ENCODE peak calls at places on chromosomes 11 and 22, in nine cellular contexts. T, A, V, L, K, R, P, I and G are unnamed samples.

GRCh38 chr11:121931748-121932352 is 184.2 kb downstream of the BLID start:
- DNase-seq in A (no peak), V (no peak), R (no peak), I (peak), L (no peak), T (no peak), P (no peak), K (no peak), G (no peak)

GRCh38 chr22:36934940-36935610 is 21.6 kb downstream of the CSF2RB start:
- DNase-seq in R (no peak), I (no peak), K (no peak), V (no peak), P (no peak), L (no peak), T (peak), A (no peak), G (no peak)

GRCh38 chr22:49838771-49839717 is 11.4 kb upstream of the BRD1 start:
- DNase-seq in I (peak), V (no peak), A (no peak), P (no peak), L (no peak), T (no peak), R (no peak), K (no peak), G (no peak)

GRCh38 chr22:38300197-38300945 is 16.9 kb downstream of the CSNK1E start:
- DNase-seq in P (no peak), L (no peak), V (no peak), A (no peak), T (no peak), I (no peak), K (no peak), R (no peak), G (no peak)

GRCh38 chr11:79783833-79784232 is 343.0 kb upstream of the TENM4 start:
- DNase-seq in R (no peak), A (no peak), P (no peak), K (no peak), T (no peak), I (no peak), L (no peak), V (no peak), G (no peak)

GRCh38 chr22:44085743-44086741 is 61.9 kb downstream of the PARVB start:
- DNase-seq in R (peak), V (peak), K (peak), L (peak), A (no peak), P (peak), I (peak), T (no peak), G (peak)

GRCh38 chr11:68140496-68141246 is 19.5 kb upstream of the CHKA start:
- DNase-seq in T (no peak), A (no peak), P (peak), R (no peak), V (no peak), K (peak), I (no peak), L (peak), G (no peak)

GRCh38 chr22:48592488-48592887 is 1235.2 kb downstream of the BRD1 start:
- DNase-seq in L (no peak), K (no peak), I (no peak), P (no peak), R (no peak), T (no peak), A (no peak), V (no peak), G (no peak)

GRCh38 chr11:76265771-76266241 is 59.5 kb upstream of the WNT11 start:
- DNase-seq in K (peak), R (peak), L (no peak), P (no peak), A (no peak), I (no peak), V (no peak), T (no peak), G (no peak)

GRCh38 chr11:113376156-113376555 is 11.4 kb upstream of the ANKK1 start:
- DNase-seq in I (peak), R (peak), K (no peak), A (no peak), P (no peak), V (no peak), L (no peak), T (no peak), G (no peak)

GRCh38 chr11:116901211-116901610 is 63.8 kb upstream of the APOA1 start:
- DNase-seq in I (no peak), K (no peak), V (no peak), R (no peak), P (peak), A (no peak), T (no peak), L (no peak), G (no peak)

GRCh38 chr11:46896719-46897406 is 21.5 kb downstream of the LRP4 start:
- DNase-seq in L (no peak), R (no peak), I (peak), V (peak), T (no peak), A (no peak), P (no peak), K (no peak), G (no peak)

GRCh38 chr11:123469089-123469488 is 39.0 kb downstream of the GRAMD1B start:
- DNase-seq in R (peak), A (no peak), K (no peak), T (no peak), P (no peak), V (no peak), L (no peak), I (no peak), G (no peak)

GRCh38 chr11:123700774-123701173 is 40.7 kb downstream of the ZNF202 start:
- DNase-seq in A (no peak), R (no peak), K (no peak), T (no peak), V (no peak), L (no peak), I (no peak), P (no peak), G (no peak)

DNA sequence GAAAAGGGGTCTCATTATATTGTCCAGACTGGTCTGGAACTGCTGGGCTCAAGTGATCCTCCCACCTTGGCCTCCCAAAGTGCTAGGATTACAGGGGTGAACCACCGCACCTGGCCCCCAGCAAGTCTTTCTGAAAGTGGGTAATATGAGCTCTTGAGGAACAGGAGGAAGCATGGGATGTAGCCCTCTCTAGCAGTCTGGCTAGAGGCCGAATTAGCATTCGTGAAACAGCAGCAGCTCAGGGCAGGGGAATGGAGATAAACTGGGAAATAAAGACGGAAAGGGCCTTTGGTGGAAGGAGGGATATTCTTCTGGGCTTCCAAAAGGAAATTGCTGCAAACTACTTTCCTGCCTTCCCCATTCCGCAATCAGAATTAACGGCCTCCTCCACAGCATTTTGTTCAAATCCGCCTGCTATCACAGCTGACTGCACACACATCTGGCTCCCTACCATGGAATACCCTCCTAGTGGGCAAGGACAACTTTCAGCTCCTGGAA is 44.3 kb downstream of the MICAL3 start:
- DNase-seq in K (no peak), L (no peak), T (no peak), R (no peak), P (no peak), I (no peak), A (no peak), V (no peak), G (no peak)
- H3K4me3 ChIP-seq in K (no peak), L (no peak), T (no peak), R (no peak), P (no peak), I (no peak), A (peak), V (no peak), G (no peak)

DNA sequence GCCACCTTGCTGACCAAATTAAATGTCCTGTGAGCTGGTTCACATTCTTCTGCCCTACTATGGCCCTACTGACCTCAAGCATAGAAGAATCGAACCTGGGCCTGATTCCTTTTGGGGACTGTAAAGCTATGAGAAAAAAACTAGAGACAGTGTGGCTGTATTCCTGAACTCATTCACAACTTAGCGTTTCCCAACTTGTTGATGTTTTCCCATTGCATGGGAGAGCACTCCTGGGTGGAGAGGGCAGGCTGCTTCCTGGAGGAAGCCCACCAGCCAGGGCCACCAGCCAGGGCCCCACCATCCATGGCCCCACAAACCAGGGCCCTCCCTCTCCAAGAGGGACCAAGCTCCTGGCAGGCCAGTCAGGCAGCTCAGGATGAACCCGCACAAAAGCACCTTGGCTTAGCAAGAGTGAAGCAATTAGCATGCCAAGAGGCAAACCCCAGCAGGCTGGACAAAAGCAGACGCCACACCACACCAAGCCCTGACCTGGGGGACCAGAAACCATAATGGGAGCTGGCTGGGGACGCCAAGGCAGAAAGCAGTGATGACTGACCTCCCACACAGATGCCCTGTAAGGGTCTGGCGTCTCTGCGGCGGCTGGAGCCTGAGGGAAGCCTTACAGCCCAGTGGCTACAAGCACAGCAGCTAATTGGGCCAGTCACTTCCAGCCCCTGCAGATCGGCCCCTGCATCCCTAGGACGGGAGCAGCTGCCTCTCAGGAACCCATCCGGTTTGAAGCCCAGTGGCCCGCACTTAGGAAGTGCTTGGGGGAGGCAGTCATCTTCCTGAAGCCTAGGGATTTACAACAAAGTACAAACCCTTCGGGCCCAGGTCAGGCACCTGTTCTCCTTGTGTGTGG is 2.1 kb downstream of the CERK start:
- DNase-seq in K (no peak), R (no peak), L (no peak), A (no peak), I (no peak), T (no peak), V (no peak), P (peak), G (no peak)
- TF ChIP-seq CTCF in K (no peak), R (no peak), L (no peak), A (no peak), I (no peak), T (no peak), V (no peak), P (no peak), G (no peak)

GRCh38 chr22:42070517-42071422 is at the start of gene NAGA:
- DNase-seq in L (peak), R (peak), P (peak), T (peak), A (peak), K (peak), I (peak), V (peak), G (peak)
- TF ChIP-seq POLR2A in L (no peak), R (peak), P (no peak), T (no peak), A (no peak), K (peak), I (no peak), V (peak), G (peak)

GRCh38 chr11:20032127-20032526 is 128.1 kb downstream of the DBX1 start:
- DNase-seq in T (no peak), R (no peak), A (no peak), P (no peak), L (no peak), K (no peak), I (no peak), V (no peak), G (no peak)
- H3K4me3 ChIP-seq in T (no peak), R (no peak), A (no peak), P (no peak), L (no peak), K (no peak), I (no peak), V (no peak), G (no peak)

DNA sequence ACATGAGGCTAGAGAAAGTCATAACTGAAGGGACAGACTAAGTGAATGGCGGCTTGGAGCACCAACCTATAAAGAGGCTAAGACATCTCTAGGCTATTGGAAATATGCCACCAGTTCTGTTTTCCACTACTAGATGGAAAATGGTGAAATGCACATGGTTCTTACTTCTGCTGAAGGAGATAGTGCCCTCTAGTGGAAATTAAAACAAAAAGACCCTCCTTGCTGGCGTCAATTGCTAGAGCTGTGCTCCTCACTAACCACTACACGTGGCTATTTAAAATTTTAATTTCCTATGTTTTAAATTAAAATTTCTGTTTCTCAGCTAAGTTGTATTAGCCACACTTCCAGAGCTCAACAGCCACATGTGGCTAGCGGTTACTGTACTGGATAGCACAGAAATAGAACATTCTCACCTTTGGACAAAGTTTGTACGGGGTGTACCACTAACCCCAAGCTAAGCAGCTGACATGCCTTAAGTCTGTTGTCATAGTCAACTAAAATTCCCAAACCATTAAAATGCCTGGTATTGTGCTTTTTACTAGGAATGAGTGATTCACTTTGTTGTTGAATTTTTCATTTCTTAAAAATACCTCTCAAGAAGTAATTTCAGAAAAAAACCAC is 34.1 kb upstream of the CALCA start:
- DNase-seq in I (peak), K (no peak), L (no peak), V (peak), T (no peak), R (no peak), P (no peak), A (no peak), G (no peak)
- TF ChIP-seq CTCF in I (peak), K (peak), L (no peak), V (peak), T (no peak), R (no peak), P (no peak), A (no peak), G (no peak)

GRCh38 chr11:33941637-33942160 is 49.8 kb upstream of the LMO2 start:
- DNase-seq in L (no peak), T (no peak), A (no peak), P (no peak), K (no peak), V (no peak), R (peak), I (no peak), G (no peak)
- TF ChIP-seq POLR2A in L (no peak), T (no peak), A (no peak), P (no peak), K (no peak), V (no peak), R (no peak), I (no peak), G (no peak)

GRCh38 chr11:69636512-69636866 is 4.5 kb upstream of the CCND1 start:
- DNase-seq in R (peak), L (peak), K (peak), I (peak), P (peak), A (no peak), T (peak), V (peak), G (peak)

GRCh38 chr11:69638941-69639681 is 1.8 kb upstream of the CCND1 start:
- DNase-seq in R (peak), A (no peak), V (peak), P (peak), I (peak), L (peak), T (peak), K (peak), G (peak)

GRCh38 chr11:69636870-69637600 is 3.9 kb upstream of the CCND1 start:
- DNase-seq in A (no peak), R (no peak), I (no peak), V (no peak), L (no peak), K (no peak), T (no peak), P (no peak), G (no peak)

GRCh38 chr11:69637956-69638871 is 2.7 kb upstream of the CCND1 start:
- DNase-seq in I (peak), L (peak), A (no peak), K (peak), P (peak), V (peak), T (no peak), R (peak), G (no peak)

GRCh38 chr11:69637601-69637955 is 3.4 kb upstream of the CCND1 start:
- DNase-seq in K (no peak), I (no peak), A (no peak), L (no peak), T (no peak), R (no peak), P (no peak), V (no peak), G (no peak)
- H3K4me3 ChIP-seq in K (no peak), I (no peak), A (peak), L (peak), T (peak), R (no peak), P (peak), V (no peak), G (no peak)